ENCODE peak calls at places on chromosomes 12 and 14, in seven cellular contexts. T, F, D, E, L, U and B are unnamed samples.

GRCh38 chr14:95264271-95264973 is 55.3 kb downstream of the CLMN start:
- DNase-seq in T (no peak), F (no peak), D (no peak), E (no peak), L (no peak), U (no peak), B (no peak)

GRCh38 chr14:77000340-77001235 is 27.9 kb downstream of the IRF2BPL start:
- DNase-seq in T (peak), F (peak), D (peak), E (no peak), L (peak), U (peak), B (no peak)

GRCh38 chr14:72812292-72812851 is 81.5 kb downstream of the DPF3 start:
- DNase-seq in T (no peak), F (no peak), D (no peak), E (no peak), L (no peak), U (no peak), B (no peak)

GRCh38 chr12:104456950-104457745 is 400 bp downstream of the CHST11 start:
- DNase-seq in T (peak), F (peak), D (peak), E (peak), L (peak), U (peak), B (peak)

GRCh38 chr12:25675808-25676207 is 122.7 kb upstream of the LMNTD1 start:
- DNase-seq in T (no peak), F (peak), D (no peak), E (no peak), L (no peak), U (no peak), B (no peak)

GRCh38 chr14:76497550-76498484 is 121.9 kb downstream of the ESRRB start:
- DNase-seq in T (no peak), F (no peak), D (no peak), E (peak), L (no peak), U (peak), B (no peak)

GRCh38 chr12:101110856-101111255 is 99.2 kb downstream of the SLC5A8 start:
- DNase-seq in T (no peak), F (no peak), D (no peak), E (no peak), L (no peak), U (no peak), B (no peak)

GRCh38 chr12:26572131-26572530 is 260.9 kb downstream of the ITPR2 start:
- DNase-seq in T (no peak), F (no peak), D (no peak), E (no peak), L (no peak), U (no peak), B (no peak)

GRCh38 chr12:124677552-124678356 is 110.3 kb upstream of the NCOR2 start:
- DNase-seq in T (no peak), F (no peak), D (no peak), E (no peak), L (no peak), U (no peak), B (no peak)

GRCh38 chr14:102768223-102769048 is 8.8 kb upstream of the TRAF3 start:
- DNase-seq in T (no peak), F (no peak), D (no peak), E (no peak), L (no peak), U (no peak), B (no peak)

GRCh38 chr12:52166672-52167071 is 25.1 kb downstream of the KRT80 start:
- DNase-seq in T (no peak), F (no peak), D (no peak), E (no peak), L (no peak), U (no peak), B (no peak)

GRCh38 chr12:118537481-118537917 is 161.1 kb downstream of the SUDS3 start:
- DNase-seq in T (no peak), F (no peak), D (no peak), E (no peak), L (peak), U (no peak), B (no peak)

GRCh38 chr12:104433061-104433460 is 23.7 kb upstream of the CHST11 start:
- DNase-seq in T (no peak), F (no peak), D (no peak), E (no peak), L (no peak), U (no peak), B (no peak)

GRCh38 chr14:23481992-23482813 is 12.7 kb downstream of the NGDN start:
- DNase-seq in T (no peak), F (no peak), D (no peak), E (no peak), L (no peak), U (peak), B (no peak)
- TF ChIP-seq CTCF in T (no peak), F (no peak), D (no peak), E (no peak), L (no peak), U (peak), B (no peak)

GRCh38 chr14:26187996-26188605 is 409.7 kb downstream of the NOVA1 start:
- DNase-seq in T (no peak), F (no peak), D (peak), E (no peak), L (no peak), U (no peak), B (no peak)

GRCh38 chr14:26194816-26195215 is 403.0 kb downstream of the NOVA1 start:
- DNase-seq in T (no peak), F (no peak), D (no peak), E (no peak), L (no peak), U (no peak), B (no peak)

GRCh38 chr14:26190644-26191043 is 407.2 kb downstream of the NOVA1 start:
- DNase-seq in T (no peak), F (peak), D (peak), E (no peak), L (no peak), U (no peak), B (no peak)

GRCh38 chr14:26191666-26192065 is 406.2 kb downstream of the NOVA1 start:
- DNase-seq in T (no peak), F (no peak), D (peak), E (no peak), L (no peak), U (no peak), B (no peak)

GRCh38 chr14:26191123-26191522 is 406.7 kb downstream of the NOVA1 start:
- DNase-seq in T (no peak), F (peak), D (peak), E (peak), L (no peak), U (no peak), B (no peak)
- TF ChIP-seq CTCF in T (no peak), F (peak), D (peak), E (no peak), L (no peak), U (peak), B (no peak)

GRCh38 chr12:131044136-131044535 is 90.4 kb downstream of the ADGRD1 start:
- DNase-seq in T (no peak), F (no peak), D (no peak), E (no peak), L (no peak), U (no peak), B (no peak)
- TF ChIP-seq CTCF in T (no peak), F (no peak), D (no peak), E (no peak), L (no peak), U (no peak), B (no peak)

GRCh38 chr14:20973501-20973900 is 16.3 kb upstream of the METTL17 start:
- DNase-seq in T (no peak), F (no peak), D (no peak), E (no peak), L (no peak), U (no peak), B (no peak)

GRCh38 chr14:20970647-20970982 is 15.3 kb downstream of the RNASE2 start:
- DNase-seq in T (no peak), F (no peak), D (no peak), E (no peak), L (no peak), U (no peak), B (no peak)

GRCh38 chr14:20970983-20971704 is 15.9 kb downstream of the RNASE2 start:
- DNase-seq in T (peak), F (peak), D (peak), E (peak), L (peak), U (peak), B (peak)

GRCh38 chr14:20971705-20972021 is 16.4 kb downstream of the RNASE2 start:
- DNase-seq in T (no peak), F (no peak), D (no peak), E (no peak), L (no peak), U (no peak), B (no peak)

GRCh38 chr14:20969336-20969735 is 14.0 kb downstream of the RNASE2 start:
- DNase-seq in T (no peak), F (no peak), D (no peak), E (no peak), L (no peak), U (no peak), B (no peak)
- TF ChIP-seq CTCF in T (no peak), F (no peak), D (no peak), E (no peak), L (no peak), U (no peak), B (no peak)

DNA sequence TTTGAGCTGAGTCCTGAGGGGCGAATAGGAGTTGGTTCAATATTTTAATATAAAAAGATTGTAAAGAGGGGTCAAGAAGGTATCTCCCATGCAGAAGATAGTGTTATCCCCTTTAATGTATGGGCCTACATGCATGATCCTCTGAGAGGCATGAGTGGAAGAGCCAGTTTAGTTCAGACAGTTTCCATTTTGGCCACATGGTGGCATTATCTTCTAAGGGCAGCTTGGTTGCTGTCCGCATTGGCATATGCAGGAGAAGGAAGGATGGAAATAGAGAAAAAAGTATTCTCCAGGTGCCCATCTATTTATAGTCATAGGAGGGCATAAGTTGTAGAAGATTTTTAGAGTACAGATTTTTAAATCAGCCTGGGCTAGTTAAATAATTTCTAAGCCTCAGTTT is 5.4 kb downstream of the SAMD4A start:
- DNase-seq in T (no peak), F (peak), D (peak), E (peak), L (no peak), U (peak), B (no peak)
- TF ChIP-seq CTCF in T (peak), F (peak), D (peak), E (peak), L (no peak), U (peak), B (peak)

GRCh38 chr12:45213107-45213506 is 2.8 kb upstream of the ANO6 start:
- DNase-seq in T (no peak), F (no peak), D (no peak), E (no peak), L (no peak), U (no peak), B (no peak)
- TF ChIP-seq CTCF in T (no peak), F (no peak), D (no peak), E (no peak), L (no peak), U (peak), B (peak)

GRCh38 chr12:92827836-92828431 is 101.2 kb downstream of the EEA1 start:
- DNase-seq in T (peak), F (peak), D (peak), E (peak), L (no peak), U (peak), B (no peak)
- TF ChIP-seq CTCF in T (peak), F (peak), D (peak), E (peak), L (no peak), U (peak), B (peak)

GRCh38 chr12:1881301-1881700 is 37.2 kb downstream of the CACNA2D4 start:
- DNase-seq in T (no peak), F (no peak), D (no peak), E (no peak), L (no peak), U (no peak), B (no peak)

GRCh38 chr12:1878695-1879094 is 39.8 kb downstream of the CACNA2D4 start:
- DNase-seq in T (no peak), F (no peak), D (no peak), E (no peak), L (no peak), U (peak), B (no peak)

GRCh38 chr12:1879633-1880032 is 38.8 kb downstream of the CACNA2D4 start:
- DNase-seq in T (no peak), F (no peak), D (no peak), E (no peak), L (no peak), U (peak), B (no peak)

GRCh38 chr12:1880876-1881275 is 37.6 kb downstream of the CACNA2D4 start:
- DNase-seq in T (no peak), F (no peak), D (no peak), E (no peak), L (no peak), U (peak), B (no peak)

DNA sequence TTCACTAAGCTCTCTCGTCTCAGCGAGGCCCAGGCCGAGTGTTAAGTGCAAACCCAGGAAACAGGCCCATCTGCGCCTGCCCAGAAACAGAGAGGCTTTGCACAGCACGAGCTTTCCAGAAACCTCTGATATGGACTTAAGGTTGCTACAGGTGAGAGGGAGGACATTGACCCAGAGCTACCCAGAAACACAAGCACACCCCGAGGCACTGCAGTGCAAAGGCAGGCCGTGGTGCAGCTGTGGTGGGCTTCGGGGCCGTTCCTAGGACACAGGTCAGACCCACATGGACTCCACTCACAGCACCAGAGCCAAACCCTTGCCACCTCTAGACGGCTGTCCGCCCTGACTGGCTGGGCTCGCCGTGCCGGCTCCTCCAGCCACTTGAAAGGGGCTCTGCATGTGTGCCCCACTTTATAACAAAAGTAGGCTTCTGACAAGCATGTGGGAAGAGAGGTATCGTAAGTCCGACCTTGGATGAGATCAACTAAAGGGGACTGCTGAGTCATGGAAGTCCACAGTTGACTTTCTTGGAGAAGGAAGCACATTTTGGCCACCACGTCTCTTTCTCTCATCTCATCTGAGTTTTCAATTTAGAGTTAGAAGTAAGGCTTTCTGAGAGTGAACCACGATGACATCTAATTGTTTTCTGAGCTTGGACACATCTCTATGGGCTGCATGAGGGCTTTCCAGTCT is 38.2 kb downstream of the CACNA2D4 start:
- DNase-seq in T (no peak), F (no peak), D (no peak), E (no peak), L (no peak), U (peak), B (no peak)
- TF ChIP-seq CTCF in T (no peak), F (no peak), D (no peak), E (no peak), L (no peak), U (no peak), B (no peak)

GRCh38 chr12:68067762-68068376 is 78.6 kb downstream of the IFNG-AS1 start:
- DNase-seq in T (no peak), F (peak), D (peak), E (peak), L (no peak), U (no peak), B (no peak)
- TF ChIP-seq CTCF in T (no peak), F (peak), D (peak), E (no peak), L (no peak), U (peak), B (no peak)

DNA sequence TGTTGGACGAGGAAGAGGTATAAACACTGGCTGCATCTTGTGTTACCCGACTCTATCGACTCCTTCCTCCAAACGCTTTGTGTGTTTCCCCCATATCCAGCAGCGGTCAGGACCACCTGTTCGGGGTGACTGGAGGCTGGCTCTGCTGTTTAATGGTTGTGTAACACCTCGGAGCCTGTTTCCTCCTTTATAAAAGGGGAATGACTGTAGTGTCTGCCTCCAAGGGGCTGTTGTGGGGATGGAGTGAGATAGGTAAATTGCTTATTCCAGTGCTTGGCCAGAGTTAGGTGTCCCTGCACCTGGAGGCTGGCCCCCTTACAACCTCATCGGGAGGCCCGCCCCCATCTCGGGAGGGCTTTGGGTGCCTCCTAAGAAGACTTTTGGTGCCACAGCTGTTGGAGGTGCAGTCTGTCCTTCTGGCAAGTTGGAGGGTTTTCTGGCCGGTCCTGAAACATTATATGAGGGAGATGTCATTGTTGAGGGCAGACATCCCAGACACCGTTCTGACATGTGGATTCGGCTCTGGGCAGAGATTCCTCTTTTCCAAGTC is 1.1 kb downstream of the MLXIP start:
- DNase-seq in T (no peak), F (no peak), D (peak), E (no peak), L (no peak), U (no peak), B (no peak)
- TF ChIP-seq CTCF in T (no peak), F (no peak), D (no peak), E (no peak), L (no peak), U (no peak), B (no peak)